ENCODE peak calls at places on chromosomes 16 and 17, in six cellular contexts. N is WERI-Rb-1, Q is HFFc6, E is AG04450, M is ascending aorta, Y is dorsolateral prefrontal cortex. G is an unnamed sample.

GRCh38 chr16:2513405-2514332 is at the start of gene ATP6V0C:
- DNase-seq in N (peak), Q (peak), E (peak), M (peak), Y (peak), G (peak)

GRCh38 chr16:56776562-56776961 is 46.6 kb downstream of the NUP93 start:
- DNase-seq in N (no peak), Q (no peak), E (no peak), M (no peak), Y (no peak), G (peak)

GRCh38 chr16:56303880-56304279 is 112.6 kb downstream of the GNAO1 start:
- DNase-seq in N (no peak), Q (no peak), E (no peak), M (no peak), Y (no peak), G (no peak)

GRCh38 chr17:15083225-15083624 is 181.9 kb downstream of the PMP22 start:
- DNase-seq in N (no peak), Q (no peak), E (no peak), M (no peak), Y (no peak), G (no peak)

GRCh38 chr17:52751051-52751450 is 592.5 kb upstream of the CA10 start:
- DNase-seq in N (no peak), Q (no peak), E (no peak), M (no peak), Y (no peak), G (no peak)

GRCh38 chr17:29546085-29546484 is 20.8 kb downstream of the ABHD15 start:
- DNase-seq in N (no peak), Q (no peak), E (no peak), M (no peak), Y (no peak), G (no peak)

GRCh38 chr17:73066148-73066884 is 26.2 kb downstream of the SLC39A11 start:
- DNase-seq in N (no peak), Q (no peak), E (no peak), M (no peak), Y (no peak), G (no peak)

GRCh38 chr16:25063865-25064264 is 47.7 kb upstream of the LCMT1 start:
- DNase-seq in N (no peak), Q (peak), E (no peak), M (no peak), Y (no peak), G (no peak)

GRCh38 chr16:66058181-66058580 is 308.3 kb upstream of the CDH5 start:
- DNase-seq in N (no peak), Q (peak), E (peak), M (no peak), Y (no peak), G (peak)

GRCh38 chr17:47615766-47616424 is 33.8 kb upstream of the KPNB1 start:
- DNase-seq in N (no peak), Q (peak), E (no peak), M (no peak), Y (no peak), G (peak)

GRCh38 chr16:51175081-51175480 is 24.0 kb upstream of the SALL1 start:
- DNase-seq in N (no peak), Q (peak), E (no peak), M (no peak), Y (no peak), G (no peak)

GRCh38 chr16:51565149-51565548 is 414.1 kb upstream of the SALL1 start:
- DNase-seq in N (no peak), Q (no peak), E (no peak), M (no peak), Y (no peak), G (no peak)

GRCh38 chr17:64449545-64449944 is 630 bp downstream of the MILR1 start:
- DNase-seq in N (no peak), Q (no peak), E (no peak), M (no peak), Y (no peak), G (no peak)

GRCh38 chr16:29824589-29825144 is 4.4 kb downstream of the MVP start:
- DNase-seq in N (no peak), Q (peak), E (peak), M (no peak), Y (no peak), G (peak)

GRCh38 chr16:17532338-17532995 is 61.7 kb upstream of the XYLT1 start:
- DNase-seq in N (no peak), Q (no peak), E (no peak), M (no peak), Y (no peak), G (no peak)

GRCh38 chr16:63650550-63650949 is 1471.3 kb downstream of the CDH11 start:
- DNase-seq in N (no peak), Q (no peak), E (no peak), M (no peak), Y (no peak), G (no peak)

GRCh38 chr16:72357860-72358259 is 185.9 kb upstream of the PMFBP1 start:
- DNase-seq in N (no peak), Q (no peak), E (peak), M (no peak), Y (no peak), G (no peak)

GRCh38 chr17:15954222-15954621 is 9.3 kb downstream of the ADORA2B start:
- DNase-seq in N (no peak), Q (peak), E (peak), M (no peak), Y (no peak), G (no peak)

GRCh38 chr16:88497561-88498420 is 44.7 kb downstream of the ZFPM1 start:
- DNase-seq in N (no peak), Q (no peak), E (no peak), M (no peak), Y (no peak), G (no peak)

GRCh38 chr16:2954228-2954627 is 9.8 kb upstream of the KREMEN2 start:
- DNase-seq in N (peak), Q (no peak), E (no peak), M (no peak), Y (no peak), G (no peak)

GRCh38 chr16:79369796-79370195 is 230.7 kb downstream of the MAF start:
- DNase-seq in N (no peak), Q (no peak), E (no peak), M (no peak), Y (no peak), G (no peak)

GRCh38 chr16:28316056-28316455 is 23.7 kb downstream of the SBK1 start:
- DNase-seq in N (no peak), Q (no peak), E (no peak), M (no peak), Y (no peak), G (no peak)

GRCh38 chr17:36124879-36125824 is 21.5 kb downstream of the CCL4 start:
- DNase-seq in N (no peak), Q (no peak), E (no peak), M (no peak), Y (no peak), G (no peak)

GRCh38 chr17:28346199-28346580 is 10.6 kb downstream of the TNFAIP1 start:
- DNase-seq in N (no peak), Q (no peak), E (no peak), M (no peak), Y (no peak), G (peak)

GRCh38 chr16:2196162-2196980 is at the start of gene CASKIN1:
- DNase-seq in N (no peak), Q (no peak), E (no peak), M (no peak), Y (no peak), G (no peak)

GRCh38 chr17:50898369-50899004 is 32.3 kb upstream of the TOB1 start:
- DNase-seq in N (no peak), Q (no peak), E (no peak), M (no peak), Y (no peak), G (no peak)

GRCh38 chr16:51149251-51149661 is 1.8 kb downstream of the SALL1 start:
- DNase-seq in N (no peak), Q (no peak), E (no peak), M (no peak), Y (no peak), G (no peak)

GRCh38 chr17:65586899-65587298 is 25.5 kb upstream of the AXIN2 start:
- DNase-seq in N (no peak), Q (no peak), E (no peak), M (no peak), Y (no peak), G (no peak)

GRCh38 chr17:38591759-38592241 is 14.0 kb downstream of the SRCIN1 start:
- DNase-seq in N (no peak), Q (peak), E (no peak), M (no peak), Y (no peak), G (no peak)

GRCh38 chr16:84885024-84885910 is 65.5 kb downstream of the CRISPLD2 start:
- DNase-seq in N (no peak), Q (no peak), E (no peak), M (no peak), Y (peak), G (no peak)

GRCh38 chr16:56944954-56945839 is 13.3 kb downstream of the HERPUD1 start:
- DNase-seq in N (no peak), Q (no peak), E (no peak), M (no peak), Y (no peak), G (no peak)

GRCh38 chr16:57878586-57878985 is 76.3 kb upstream of the KIFC3 start:
- DNase-seq in N (no peak), Q (no peak), E (no peak), M (no peak), Y (no peak), G (no peak)

GRCh38 chr16:49596699-49597291 is 223.2 kb downstream of the C16orf78 start:
- DNase-seq in N (no peak), Q (no peak), E (no peak), M (peak), Y (no peak), G (peak)

GRCh38 chr16:61179571-61179970 is 856.7 kb downstream of the CDH8 start:
- DNase-seq in N (no peak), Q (no peak), E (no peak), M (no peak), Y (no peak), G (no peak)

DNA sequence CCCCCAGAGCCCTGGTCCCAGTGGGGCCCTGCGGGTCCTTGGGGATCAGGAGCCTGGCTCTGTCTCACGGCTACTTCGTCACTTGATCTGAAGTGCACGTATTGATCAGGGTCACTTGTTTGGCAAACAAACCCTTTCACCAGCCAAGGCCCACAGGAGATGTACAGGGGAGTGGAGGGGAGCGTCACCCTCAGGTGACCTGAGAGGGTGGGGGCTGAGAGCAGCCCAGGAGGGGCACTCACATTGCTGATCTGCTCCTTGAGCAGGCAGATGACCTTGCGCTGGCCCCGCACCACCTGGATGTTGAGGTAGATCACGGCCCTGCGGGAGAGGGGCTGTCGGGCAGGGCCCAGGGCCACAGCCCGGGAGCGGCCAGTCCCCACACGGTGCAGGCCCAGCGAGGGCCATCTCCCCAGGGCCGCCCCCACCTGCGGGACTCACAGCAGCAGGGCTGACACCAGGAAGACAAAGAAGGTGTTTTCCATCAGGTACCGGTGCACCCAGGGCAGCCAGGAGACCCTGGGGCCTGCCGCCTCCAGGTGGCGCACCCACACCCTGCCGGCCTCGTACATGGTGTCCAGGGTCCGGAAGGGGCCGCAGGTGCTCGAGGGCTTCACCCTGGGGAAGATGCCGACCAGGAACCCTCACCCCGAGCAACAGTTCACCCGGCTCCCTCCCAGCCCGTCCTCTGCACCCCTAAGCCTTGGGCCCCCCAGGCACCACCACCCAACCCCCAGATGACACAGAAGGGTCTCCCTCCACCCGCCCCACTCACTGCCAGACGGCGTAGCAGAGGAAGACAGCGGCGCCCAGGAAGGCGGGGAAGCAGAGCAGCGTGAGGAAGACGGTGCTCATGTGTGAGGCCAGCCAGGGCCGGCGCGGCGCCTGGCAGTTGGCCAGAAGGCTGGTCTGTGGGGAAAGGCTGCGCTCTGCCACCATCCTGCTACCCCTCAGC is 11.3 kb downstream of the TMC6 start:
- DNase-seq in N (peak), Q (no peak), E (no peak), M (no peak), Y (peak), G (no peak)
- TF ChIP-seq CTCF in N (peak), Q (peak), E (peak), M (no peak), Y (no peak), G (peak)

GRCh38 chr16:67653131-67654068 is 6.7 kb downstream of the ACD start:
- DNase-seq in N (peak), Q (no peak), E (no peak), M (no peak), Y (peak), G (no peak)
- TF ChIP-seq CTCF in N (peak), Q (peak), E (peak), M (no peak), Y (no peak), G (peak)

GRCh38 chr16:1188781-1189189 is 35.9 kb downstream of the CACNA1H start:
- DNase-seq in N (no peak), Q (peak), E (no peak), M (no peak), Y (no peak), G (no peak)

GRCh38 chr16:1184980-1185379 is 32.1 kb downstream of the CACNA1H start:
- DNase-seq in N (no peak), Q (no peak), E (no peak), M (no peak), Y (no peak), G (no peak)

GRCh38 chr16:1192384-1193073 is 32.5 kb downstream of the TPSG1 start:
- DNase-seq in N (no peak), Q (no peak), E (no peak), M (no peak), Y (no peak), G (no peak)

GRCh38 chr16:1193143-1193824 is 31.8 kb downstream of the TPSG1 start:
- DNase-seq in N (no peak), Q (no peak), E (no peak), M (no peak), Y (peak), G (no peak)

GRCh38 chr16:1189455-1189854 is 35.6 kb downstream of the TPSG1 start:
- DNase-seq in N (no peak), Q (no peak), E (no peak), M (no peak), Y (no peak), G (no peak)
- TF ChIP-seq CTCF in N (no peak), Q (no peak), E (no peak), M (no peak), Y (no peak), G (no peak)

DNA sequence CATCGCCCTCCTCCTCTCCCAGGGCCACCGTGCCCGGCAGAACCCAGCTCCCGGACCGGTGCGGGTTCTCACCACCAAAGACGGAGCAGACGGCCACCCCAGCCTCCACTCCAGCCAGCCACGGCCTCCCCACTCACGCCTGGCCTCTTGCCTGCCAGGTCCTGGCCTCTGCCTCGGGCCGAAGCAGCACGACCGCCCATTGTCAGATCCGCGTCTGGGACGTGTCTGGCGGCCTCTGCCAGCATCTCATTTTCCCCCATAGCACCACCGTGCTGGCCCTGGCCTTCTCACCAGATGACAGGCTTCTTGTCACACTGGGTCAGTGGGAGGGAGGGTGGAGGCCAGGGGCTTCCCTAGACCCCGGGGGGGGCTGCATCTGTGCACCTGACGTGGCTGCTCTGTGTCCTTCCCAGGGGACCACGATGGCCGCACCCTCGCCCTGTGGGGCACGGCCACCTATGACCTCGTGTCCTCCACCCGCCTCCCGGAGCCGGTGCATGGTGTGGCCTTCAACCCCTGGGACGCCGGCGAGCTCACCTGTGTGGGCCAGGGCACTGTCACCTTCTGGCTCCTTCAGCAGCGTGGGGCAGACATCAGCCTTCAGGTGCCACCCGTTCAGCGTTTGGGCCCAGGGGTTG is 6.6 kb upstream of the RHOT2 start:
- DNase-seq in N (no peak), Q (no peak), E (no peak), M (no peak), Y (no peak), G (no peak)
- TF ChIP-seq CTCF in N (no peak), Q (peak), E (peak), M (no peak), Y (no peak), G (peak)

GRCh38 chr17:76792348-76792747 is 54.4 kb downstream of the MFSD11 start:
- DNase-seq in N (no peak), Q (no peak), E (no peak), M (no peak), Y (no peak), G (no peak)

GRCh38 chr17:76797441-76797840 is 59.5 kb downstream of the MFSD11 start:
- DNase-seq in N (no peak), Q (no peak), E (no peak), M (no peak), Y (no peak), G (no peak)

GRCh38 chr17:76796081-76796480 is 58.2 kb downstream of the MFSD11 start:
- DNase-seq in N (no peak), Q (no peak), E (no peak), M (no peak), Y (no peak), G (no peak)

GRCh38 chr17:76791053-76791980 is 53.4 kb downstream of the MFSD11 start:
- DNase-seq in N (no peak), Q (no peak), E (no peak), M (no peak), Y (no peak), G (peak)

DNA sequence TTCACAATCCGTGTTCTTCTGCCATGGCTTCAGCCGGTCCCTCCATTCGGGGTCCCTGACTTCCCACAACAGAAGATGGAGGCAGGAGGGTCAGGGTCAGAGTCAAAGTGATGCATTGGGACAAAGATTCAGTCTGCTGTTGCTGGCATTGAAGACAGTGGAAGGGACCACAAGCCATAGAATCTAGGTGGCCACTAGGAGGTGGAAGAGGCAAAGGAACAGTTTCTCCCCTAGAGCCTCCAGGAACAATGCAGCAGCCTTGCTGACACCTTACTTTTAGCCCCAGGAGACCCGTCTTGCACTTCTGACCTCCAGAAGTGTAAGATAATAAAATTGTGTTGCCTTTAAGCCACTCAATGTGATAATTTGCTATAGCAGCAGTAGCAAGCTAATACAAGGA is 55.9 kb downstream of the MFSD11 start:
- DNase-seq in N (peak), Q (peak), E (no peak), M (no peak), Y (no peak), G (no peak)
- TF ChIP-seq CTCF in N (peak), Q (peak), E (peak), M (no peak), Y (no peak), G (peak)

GRCh38 chr16:22977294-22977697 is 163.3 kb downstream of the HS3ST2 start:
- DNase-seq in N (peak), Q (peak), E (no peak), M (no peak), Y (no peak), G (no peak)
- TF ChIP-seq CTCF in N (peak), Q (peak), E (no peak), M (no peak), Y (peak), G (no peak)

GRCh38 chr16:71344315-71344905 is 14.1 kb upstream of the CALB2 start:
- DNase-seq in N (no peak), Q (no peak), E (no peak), M (no peak), Y (no peak), G (no peak)
- TF ChIP-seq CTCF in N (no peak), Q (no peak), E (no peak), M (no peak), Y (no peak), G (no peak)

GRCh38 chr16:19858006-19858653 is 26.5 kb downstream of the GPRC5B start:
- DNase-seq in N (no peak), Q (no peak), E (no peak), M (no peak), Y (no peak), G (peak)
- TF ChIP-seq CTCF in N (no peak), Q (no peak), E (no peak), M (no peak), Y (no peak), G (no peak)

GRCh38 chr17:75518983-75519540 is 2.7 kb downstream of the TSEN54 start:
- DNase-seq in N (peak), Q (no peak), E (no peak), M (no peak), Y (no peak), G (no peak)
- TF ChIP-seq CTCF in N (peak), Q (no peak), E (no peak), M (no peak), Y (no peak), G (no peak)